ENCODE peak calls at places on chromosomes 2 and 18, in ten cellular contexts. One of them, this sample, is unnamed.

GRCh38 chr2:232623768-232624553 is 9.4 kb upstream of the EFHD1 start:
- DNase-seq in GM13976: no peak
- DNase-seq in Ammon's horn: no peak
- DNase-seq in activated CD4-positive, alpha-beta T cell treated with anti-CD3 and anti-CD28 coated beads for 4 hours: no peak
- DNase-seq in brain microvascular endothelial cell: no peak
- DNase-seq in astrocyte of the spinal cord: no peak
- DNase-seq in fibroblast of villous mesenchyme: no peak
- DNase-seq in kidney: peak; percentile 48
- DNase-seq in cardiac fibroblast: no peak
- DNase-seq in A549: no peak
- DNase-seq in this sample: no peak

GRCh38 chr18:12911025-12911927 is 27.2 kb upstream of the PTPN2 start:
- DNase-seq in A549: no peak
- DNase-seq in GM13976: peak; percentile 79
- DNase-seq in astrocyte of the spinal cord: peak; percentile 31
- DNase-seq in cardiac fibroblast: peak; percentile 13
- DNase-seq in Ammon's horn: no peak
- DNase-seq in kidney: peak; percentile 82
- DNase-seq in brain microvascular endothelial cell: no peak
- DNase-seq in activated CD4-positive, alpha-beta T cell treated with anti-CD3 and anti-CD28 coated beads for 4 hours: peak; percentile 56
- DNase-seq in fibroblast of villous mesenchyme: no peak
- DNase-seq in this sample: no peak

GRCh38 chr18:76977681-76978234 is 154.8 kb downstream of the MBP start:
- DNase-seq in cardiac fibroblast: no peak
- DNase-seq in activated CD4-positive, alpha-beta T cell treated with anti-CD3 and anti-CD28 coated beads for 4 hours: no peak
- DNase-seq in A549: no peak
- DNase-seq in Ammon's horn: no peak
- DNase-seq in brain microvascular endothelial cell: no peak
- DNase-seq in kidney: no peak
- DNase-seq in fibroblast of villous mesenchyme: no peak
- DNase-seq in GM13976: no peak
- DNase-seq in astrocyte of the spinal cord: no peak
- DNase-seq in this sample: no peak

GRCh38 chr18:2917255-2918047 is 70.6 kb downstream of the EMILIN2 start:
- DNase-seq in A549: no peak
- DNase-seq in GM13976: no peak
- DNase-seq in astrocyte of the spinal cord: no peak
- DNase-seq in activated CD4-positive, alpha-beta T cell treated with anti-CD3 and anti-CD28 coated beads for 4 hours: no peak
- DNase-seq in fibroblast of villous mesenchyme: no peak
- DNase-seq in cardiac fibroblast: no peak
- DNase-seq in brain microvascular endothelial cell: no peak
- DNase-seq in kidney: peak; percentile 82
- DNase-seq in Ammon's horn: no peak
- DNase-seq in this sample: no peak

GRCh38 chr2:105617631-105618350 is 126.9 kb upstream of the NCK2 start:
- DNase-seq in kidney: no peak
- DNase-seq in astrocyte of the spinal cord: no peak
- DNase-seq in brain microvascular endothelial cell: no peak
- DNase-seq in GM13976: no peak
- DNase-seq in cardiac fibroblast: no peak
- DNase-seq in A549: no peak
- DNase-seq in Ammon's horn: no peak
- DNase-seq in activated CD4-positive, alpha-beta T cell treated with anti-CD3 and anti-CD28 coated beads for 4 hours: no peak
- DNase-seq in fibroblast of villous mesenchyme: no peak
- DNase-seq in this sample: no peak

GRCh38 chr2:140990416-140990815 is 1140.4 kb downstream of the LRP1B start:
- DNase-seq in fibroblast of villous mesenchyme: peak; percentile 44
- DNase-seq in brain microvascular endothelial cell: peak; percentile 71
- DNase-seq in kidney: no peak
- DNase-seq in activated CD4-positive, alpha-beta T cell treated with anti-CD3 and anti-CD28 coated beads for 4 hours: no peak
- DNase-seq in Ammon's horn: no peak
- DNase-seq in A549: no peak
- DNase-seq in GM13976: no peak
- DNase-seq in cardiac fibroblast: peak; percentile 24
- DNase-seq in astrocyte of the spinal cord: peak; percentile 94
- DNase-seq in this sample: peak; percentile 83

GRCh38 chr18:36264283-36264682 is 33.2 kb upstream of the FHOD3 start:
- DNase-seq in fibroblast of villous mesenchyme: no peak
- DNase-seq in astrocyte of the spinal cord: no peak
- DNase-seq in GM13976: no peak
- DNase-seq in brain microvascular endothelial cell: no peak
- DNase-seq in cardiac fibroblast: no peak
- DNase-seq in Ammon's horn: no peak
- DNase-seq in activated CD4-positive, alpha-beta T cell treated with anti-CD3 and anti-CD28 coated beads for 4 hours: no peak
- DNase-seq in A549: no peak
- DNase-seq in kidney: no peak
- DNase-seq in this sample: no peak

GRCh38 chr2:15794608-15795134 is 145.7 kb upstream of the MYCN start:
- DNase-seq in kidney: no peak
- DNase-seq in astrocyte of the spinal cord: no peak
- DNase-seq in fibroblast of villous mesenchyme: no peak
- DNase-seq in cardiac fibroblast: no peak
- DNase-seq in GM13976: no peak
- DNase-seq in brain microvascular endothelial cell: no peak
- DNase-seq in activated CD4-positive, alpha-beta T cell treated with anti-CD3 and anti-CD28 coated beads for 4 hours: no peak
- DNase-seq in Ammon's horn: no peak
- DNase-seq in A549: no peak
- DNase-seq in this sample: no peak

GRCh38 chr2:23769364-23769763 is 157.6 kb downstream of the ATAD2B start:
- DNase-seq in kidney: no peak
- DNase-seq in Ammon's horn: no peak
- DNase-seq in astrocyte of the spinal cord: no peak
- DNase-seq in cardiac fibroblast: no peak
- DNase-seq in GM13976: no peak
- DNase-seq in brain microvascular endothelial cell: no peak
- DNase-seq in activated CD4-positive, alpha-beta T cell treated with anti-CD3 and anti-CD28 coated beads for 4 hours: no peak
- DNase-seq in fibroblast of villous mesenchyme: no peak
- DNase-seq in A549: no peak
- DNase-seq in this sample: no peak

GRCh38 chr2:207854484-207855386 is 85.0 kb upstream of the FZD5 start:
- DNase-seq in Ammon's horn: no peak
- DNase-seq in fibroblast of villous mesenchyme: no peak
- DNase-seq in GM13976: no peak
- DNase-seq in brain microvascular endothelial cell: peak; percentile 27
- DNase-seq in A549: no peak
- DNase-seq in astrocyte of the spinal cord: peak; percentile 78
- DNase-seq in activated CD4-positive, alpha-beta T cell treated with anti-CD3 and anti-CD28 coated beads for 4 hours: no peak
- DNase-seq in kidney: no peak
- DNase-seq in cardiac fibroblast: no peak
- DNase-seq in this sample: no peak

GRCh38 chr2:214382229-214382628 is 28.6 kb upstream of the VWC2L start:
- DNase-seq in cardiac fibroblast: no peak
- DNase-seq in brain microvascular endothelial cell: no peak
- DNase-seq in astrocyte of the spinal cord: no peak
- DNase-seq in GM13976: no peak
- DNase-seq in activated CD4-positive, alpha-beta T cell treated with anti-CD3 and anti-CD28 coated beads for 4 hours: no peak
- DNase-seq in fibroblast of villous mesenchyme: no peak
- DNase-seq in A549: no peak
- DNase-seq in kidney: no peak
- DNase-seq in Ammon's horn: no peak
- DNase-seq in this sample: no peak

GRCh38 chr2:235523021-235523420 is 29.2 kb downstream of the AGAP1 start:
- DNase-seq in A549: no peak
- DNase-seq in fibroblast of villous mesenchyme: no peak
- DNase-seq in cardiac fibroblast: no peak
- DNase-seq in kidney: peak; percentile 7
- DNase-seq in activated CD4-positive, alpha-beta T cell treated with anti-CD3 and anti-CD28 coated beads for 4 hours: no peak
- DNase-seq in Ammon's horn: no peak
- DNase-seq in astrocyte of the spinal cord: no peak
- DNase-seq in GM13976: no peak
- DNase-seq in brain microvascular endothelial cell: no peak
- DNase-seq in this sample: no peak

GRCh38 chr2:6506311-6507258 is 359.1 kb downstream of the CMPK2 start:
- DNase-seq in activated CD4-positive, alpha-beta T cell treated with anti-CD3 and anti-CD28 coated beads for 4 hours: no peak
- DNase-seq in GM13976: no peak
- DNase-seq in A549: no peak
- DNase-seq in Ammon's horn: no peak
- DNase-seq in cardiac fibroblast: peak; percentile 2
- DNase-seq in brain microvascular endothelial cell: peak; percentile 36
- DNase-seq in astrocyte of the spinal cord: peak; percentile 73
- DNase-seq in fibroblast of villous mesenchyme: peak; percentile 75
- DNase-seq in kidney: no peak
- DNase-seq in this sample: peak; percentile 62

GRCh38 chr18:56576826-56577573 is 61.4 kb downstream of the TXNL1 start:
- DNase-seq in kidney: no peak
- DNase-seq in Ammon's horn: peak; percentile 48
- DNase-seq in GM13976: no peak
- DNase-seq in brain microvascular endothelial cell: peak; percentile 9
- DNase-seq in cardiac fibroblast: peak; percentile 8
- DNase-seq in fibroblast of villous mesenchyme: peak; percentile 64
- DNase-seq in astrocyte of the spinal cord: no peak
- DNase-seq in A549: no peak
- DNase-seq in activated CD4-positive, alpha-beta T cell treated with anti-CD3 and anti-CD28 coated beads for 4 hours: no peak
- DNase-seq in this sample: peak; percentile 6

GRCh38 chr2:42342061-42342794 is 18.8 kb downstream of the COX7A2L start:
- DNase-seq in fibroblast of villous mesenchyme: peak; percentile 87
- DNase-seq in astrocyte of the spinal cord: peak; percentile 77
- DNase-seq in A549: no peak
- DNase-seq in brain microvascular endothelial cell: peak; percentile 94
- DNase-seq in cardiac fibroblast: peak; percentile 88
- DNase-seq in activated CD4-positive, alpha-beta T cell treated with anti-CD3 and anti-CD28 coated beads for 4 hours: no peak
- DNase-seq in Ammon's horn: no peak
- DNase-seq in GM13976: peak; percentile 38
- DNase-seq in kidney: no peak
- DNase-seq in this sample: peak; percentile 93

GRCh38 chr2:36512705-36513104 is 85.3 kb downstream of the FEZ2 start:
- DNase-seq in activated CD4-positive, alpha-beta T cell treated with anti-CD3 and anti-CD28 coated beads for 4 hours: no peak
- DNase-seq in Ammon's horn: no peak
- DNase-seq in astrocyte of the spinal cord: no peak
- DNase-seq in brain microvascular endothelial cell: no peak
- DNase-seq in GM13976: no peak
- DNase-seq in A549: no peak
- DNase-seq in kidney: no peak
- DNase-seq in cardiac fibroblast: no peak
- DNase-seq in fibroblast of villous mesenchyme: no peak
- DNase-seq in this sample: no peak

GRCh38 chr2:27720004-27720551 is 51.4 kb upstream of the MRPL33 start:
- DNase-seq in astrocyte of the spinal cord: peak; percentile 94
- DNase-seq in Ammon's horn: no peak
- DNase-seq in brain microvascular endothelial cell: peak; percentile 92
- DNase-seq in activated CD4-positive, alpha-beta T cell treated with anti-CD3 and anti-CD28 coated beads for 4 hours: peak; percentile 61
- DNase-seq in cardiac fibroblast: peak; percentile 91
- DNase-seq in kidney: no peak
- DNase-seq in GM13976: no peak
- DNase-seq in A549: peak; percentile 97
- DNase-seq in fibroblast of villous mesenchyme: peak; percentile 82
- DNase-seq in this sample: peak; percentile 95

GRCh38 chr2:59874971-59875755 is 678.3 kb downstream of the BCL11A start:
- DNase-seq in cardiac fibroblast: no peak
- DNase-seq in GM13976: no peak
- DNase-seq in activated CD4-positive, alpha-beta T cell treated with anti-CD3 and anti-CD28 coated beads for 4 hours: no peak
- DNase-seq in astrocyte of the spinal cord: no peak
- DNase-seq in A549: no peak
- DNase-seq in Ammon's horn: no peak
- DNase-seq in brain microvascular endothelial cell: no peak
- DNase-seq in kidney: no peak
- DNase-seq in fibroblast of villous mesenchyme: no peak
- DNase-seq in this sample: no peak

GRCh38 chr2:11495844-11496271 is 29.9 kb upstream of the E2F6 start:
- DNase-seq in Ammon's horn: peak; percentile 64
- DNase-seq in A549: no peak
- DNase-seq in GM13976: no peak
- DNase-seq in fibroblast of villous mesenchyme: no peak
- DNase-seq in brain microvascular endothelial cell: no peak
- DNase-seq in activated CD4-positive, alpha-beta T cell treated with anti-CD3 and anti-CD28 coated beads for 4 hours: no peak
- DNase-seq in astrocyte of the spinal cord: no peak
- DNase-seq in kidney: no peak
- DNase-seq in cardiac fibroblast: no peak
- DNase-seq in this sample: peak; percentile 50

GRCh38 chr2:173775440-173775839 is 189.7 kb downstream of the SP3 start:
- DNase-seq in kidney: no peak
- DNase-seq in brain microvascular endothelial cell: no peak
- DNase-seq in GM13976: no peak
- DNase-seq in fibroblast of villous mesenchyme: no peak
- DNase-seq in activated CD4-positive, alpha-beta T cell treated with anti-CD3 and anti-CD28 coated beads for 4 hours: no peak
- DNase-seq in Ammon's horn: no peak
- DNase-seq in astrocyte of the spinal cord: no peak
- DNase-seq in cardiac fibroblast: no peak
- DNase-seq in A549: no peak
- DNase-seq in this sample: no peak

GRCh38 chr18:6624271-6624670 is 105.2 kb upstream of the ARHGAP28 start:
- DNase-seq in cardiac fibroblast: peak; percentile 83
- DNase-seq in astrocyte of the spinal cord: peak; percentile 70
- DNase-seq in fibroblast of villous mesenchyme: peak; percentile 18
- DNase-seq in GM13976: no peak
- DNase-seq in A549: no peak
- DNase-seq in activated CD4-positive, alpha-beta T cell treated with anti-CD3 and anti-CD28 coated beads for 4 hours: no peak
- DNase-seq in kidney: no peak
- DNase-seq in brain microvascular endothelial cell: peak; percentile 51
- DNase-seq in Ammon's horn: no peak
- DNase-seq in this sample: peak; percentile 57

GRCh38 chr2:54206596-54206995 is 49.4 kb downstream of the TSPYL6 start:
- DNase-seq in astrocyte of the spinal cord: peak; percentile 64
- DNase-seq in GM13976: peak; percentile 54
- DNase-seq in activated CD4-positive, alpha-beta T cell treated with anti-CD3 and anti-CD28 coated beads for 4 hours: no peak
- DNase-seq in kidney: no peak
- DNase-seq in Ammon's horn: peak; percentile 22
- DNase-seq in brain microvascular endothelial cell: peak; percentile 40
- DNase-seq in fibroblast of villous mesenchyme: peak; percentile 48
- DNase-seq in cardiac fibroblast: peak; percentile 68
- DNase-seq in A549: peak; percentile 45
- DNase-seq in this sample: peak; percentile 41

GRCh38 chr2:237569041-237569440 is 2.7 kb downstream of the PRLH start:
- DNase-seq in activated CD4-positive, alpha-beta T cell treated with anti-CD3 and anti-CD28 coated beads for 4 hours: no peak
- DNase-seq in astrocyte of the spinal cord: no peak
- DNase-seq in fibroblast of villous mesenchyme: no peak
- DNase-seq in kidney: no peak
- DNase-seq in GM13976: no peak
- DNase-seq in Ammon's horn: no peak
- DNase-seq in cardiac fibroblast: no peak
- DNase-seq in brain microvascular endothelial cell: no peak
- DNase-seq in A549: no peak
- DNase-seq in this sample: no peak

GRCh38 chr2:202221873-202222272 is 16.5 kb downstream of the SUMO1 start:
- DNase-seq in activated CD4-positive, alpha-beta T cell treated with anti-CD3 and anti-CD28 coated beads for 4 hours: no peak
- DNase-seq in A549: no peak
- DNase-seq in GM13976: no peak
- DNase-seq in kidney: no peak
- DNase-seq in cardiac fibroblast: peak; percentile 13
- DNase-seq in fibroblast of villous mesenchyme: peak; percentile 8
- DNase-seq in astrocyte of the spinal cord: peak; percentile 24
- DNase-seq in Ammon's horn: no peak
- DNase-seq in brain microvascular endothelial cell: peak; percentile 45
- DNase-seq in this sample: peak; percentile 54

GRCh38 chr2:33380001-33380609 is 96.3 kb upstream of the RASGRP3 start:
- DNase-seq in A549: no peak
- DNase-seq in Ammon's horn: no peak
- DNase-seq in kidney: no peak
- DNase-seq in brain microvascular endothelial cell: no peak
- DNase-seq in fibroblast of villous mesenchyme: no peak
- DNase-seq in cardiac fibroblast: no peak
- DNase-seq in GM13976: peak; percentile 24
- DNase-seq in astrocyte of the spinal cord: no peak
- DNase-seq in activated CD4-positive, alpha-beta T cell treated with anti-CD3 and anti-CD28 coated beads for 4 hours: no peak
- DNase-seq in this sample: no peak

GRCh38 chr2:97992836-97993825 is 2.6 kb downstream of the TMEM131 start:
- DNase-seq in brain microvascular endothelial cell: no peak
- DNase-seq in cardiac fibroblast: no peak
- DNase-seq in fibroblast of villous mesenchyme: no peak
- DNase-seq in astrocyte of the spinal cord: no peak
- DNase-seq in kidney: no peak
- DNase-seq in activated CD4-positive, alpha-beta T cell treated with anti-CD3 and anti-CD28 coated beads for 4 hours: no peak
- DNase-seq in GM13976: no peak
- DNase-seq in Ammon's horn: no peak
- DNase-seq in A549: no peak
- DNase-seq in this sample: no peak

GRCh38 chr2:55618025-55618648 is 715 bp upstream of the PPP4R3B start:
- DNase-seq in cardiac fibroblast: peak; percentile 12
- DNase-seq in activated CD4-positive, alpha-beta T cell treated with anti-CD3 and anti-CD28 coated beads for 4 hours: peak; percentile 9
- DNase-seq in fibroblast of villous mesenchyme: peak; percentile 30
- DNase-seq in GM13976: no peak
- DNase-seq in A549: no peak
- DNase-seq in astrocyte of the spinal cord: peak; percentile 30
- DNase-seq in brain microvascular endothelial cell: peak; percentile 20
- DNase-seq in Ammon's horn: no peak
- DNase-seq in kidney: no peak
- DNase-seq in this sample: peak; percentile 52

GRCh38 chr18:54950221-54950620 is 9.0 kb downstream of the CCDC68 start:
- DNase-seq in activated CD4-positive, alpha-beta T cell treated with anti-CD3 and anti-CD28 coated beads for 4 hours: no peak
- DNase-seq in cardiac fibroblast: no peak
- DNase-seq in kidney: no peak
- DNase-seq in brain microvascular endothelial cell: no peak
- DNase-seq in fibroblast of villous mesenchyme: no peak
- DNase-seq in Ammon's horn: no peak
- DNase-seq in A549: no peak
- DNase-seq in GM13976: no peak
- DNase-seq in astrocyte of the spinal cord: no peak
- DNase-seq in this sample: no peak

This sample was measured in mesenchymal stem cell.